ENCODE peak calls at places on chromosome 10, in four cellular contexts. S is HepG2, E is GM12865, N is upper lobe of right lung. G is an unnamed sample.
A peak's percentile ranks its signal among the peaks of the same experiment; 100 is the strongest.

GRCh38 chr10:47330366-47330765 is 8.1 kb downstream of the GDF2 start:
- DNase-seq in S (no peak), E (no peak), N (peak; percentile 16), G (peak; percentile 28)

GRCh38 chr10:110176626-110177025 is 30.8 kb upstream of the MXI1 start:
- DNase-seq in S (no peak), E (no peak), N (no peak), G (no peak)

GRCh38 chr10:95655571-95656290 is 780 bp downstream of the ALDH18A1 start:
- DNase-seq in S (peak; percentile 16), E (peak; percentile 34), N (no peak), G (peak; percentile 85)

GRCh38 chr10:67924136-67924535 is 39.7 kb downstream of the SIRT1 start:
- DNase-seq in S (no peak), E (no peak), N (no peak), G (no peak)

GRCh38 chr10:7572435-7572834 is 94.3 kb downstream of the ITIH5 start:
- DNase-seq in S (no peak), E (no peak), N (no peak), G (no peak)

GRCh38 chr10:69228151-69228550 is 8.0 kb downstream of the HKDC1 start:
- DNase-seq in S (no peak), E (no peak), N (no peak), G (no peak)

GRCh38 chr10:26310361-26310760 is 93.8 kb downstream of the GAD2 start:
- DNase-seq in S (no peak), E (peak; percentile 21), N (no peak), G (no peak)

GRCh38 chr10:80528185-80528700 is 9.5 kb upstream of the SH2D4B start:
- DNase-seq in S (no peak), E (no peak), N (no peak), G (peak; percentile 43)

GRCh38 chr10:132994371-132994796 is 52.0 kb upstream of the CFAP46 start:
- DNase-seq in S (no peak), E (no peak), N (no peak), G (no peak)

GRCh38 chr10:112695539-112695938 is 248.5 kb downstream of the VTI1A start:
- DNase-seq in S (peak; percentile 90), E (no peak), N (no peak), G (no peak)

GRCh38 chr10:108562105-108562504 is 1361.2 kb downstream of the XPNPEP1 start:
- DNase-seq in S (no peak), E (no peak), N (no peak), G (no peak)

GRCh38 chr10:53123311-53123710 is 350.7 kb upstream of the MBL2 start:
- DNase-seq in S (no peak), E (no peak), N (no peak), G (no peak)

GRCh38 chr10:7494034-7494433 is 83.2 kb upstream of the SFMBT2 start:
- DNase-seq in S (no peak), E (no peak), N (no peak), G (no peak)

GRCh38 chr10:132460691-132461090 is 63.7 kb downstream of the PWWP2B start:
- DNase-seq in S (no peak), E (no peak), N (no peak), G (peak; percentile 82)

GRCh38 chr10:96645191-96645721 is 58.4 kb upstream of the TM9SF3 start:
- DNase-seq in S (no peak), E (peak; percentile 64), N (no peak), G (no peak)

GRCh38 chr10:119449760-119450461 is 92.6 kb downstream of the RGS10 start:
- DNase-seq in S (no peak), E (peak; percentile 39), N (peak; percentile 67), G (no peak)

GRCh38 chr10:71836594-71836970 is 14.5 kb downstream of the PSAP start:
- DNase-seq in S (no peak), E (peak; percentile 70), N (no peak), G (no peak)

GRCh38 chr10:3259499-3259898 is 86.9 kb upstream of the PITRM1 start:
- DNase-seq in S (no peak), E (no peak), N (no peak), G (no peak)

GRCh38 chr10:42645103-42645502 is 6.7 kb upstream of the ZNF33B start:
- DNase-seq in S (no peak), E (no peak), N (no peak), G (no peak)

GRCh38 chr10:94879214-94879613 is 59.2 kb upstream of the CYP2C9 start:
- DNase-seq in S (no peak), E (no peak), N (no peak), G (no peak)

GRCh38 chr10:49289480-49289879 is 9.5 kb upstream of the C10orf71 start:
- DNase-seq in S (no peak), E (no peak), N (no peak), G (no peak)

GRCh38 chr10:71089162-71089561 is 123.2 kb upstream of the UNC5B start:
- DNase-seq in S (no peak), E (no peak), N (peak; percentile 15), G (no peak)

GRCh38 chr10:69721690-69722310 is 79.9 kb upstream of the COL13A1 start:
- DNase-seq in S (no peak), E (no peak), N (peak; percentile 70), G (no peak)

GRCh38 chr10:130742936-130743675 is 568.4 kb downstream of the TCERG1L start:
- DNase-seq in S (no peak), E (no peak), N (peak; percentile 45), G (peak; percentile 24)

GRCh38 chr10:61627266-61627665 is 35.5 kb upstream of the CABCOCO1 start:
- DNase-seq in S (no peak), E (no peak), N (no peak), G (no peak)

GRCh38 chr10:118108194-118109026 is 61.7 kb upstream of the RAB11FIP2 start:
- DNase-seq in S (no peak), E (no peak), N (no peak), G (no peak)

GRCh38 chr10:48926255-48926654 is 13.4 kb downstream of the LRRC18 start:
- DNase-seq in S (no peak), E (no peak), N (no peak), G (no peak)

GRCh38 chr10:71197955-71198354 is 14.4 kb upstream of the UNC5B start:
- DNase-seq in S (no peak), E (no peak), N (no peak), G (no peak)

GRCh38 chr10:44422631-44423030 is 37.7 kb upstream of the CXCL12 start:
- DNase-seq in S (no peak), E (no peak), N (no peak), G (no peak)

GRCh38 chr10:95242581-95243317 is 48.1 kb downstream of the PDLIM1 start:
- DNase-seq in S (peak; percentile 45), E (peak; percentile 58), N (no peak), G (no peak)

DNA sequence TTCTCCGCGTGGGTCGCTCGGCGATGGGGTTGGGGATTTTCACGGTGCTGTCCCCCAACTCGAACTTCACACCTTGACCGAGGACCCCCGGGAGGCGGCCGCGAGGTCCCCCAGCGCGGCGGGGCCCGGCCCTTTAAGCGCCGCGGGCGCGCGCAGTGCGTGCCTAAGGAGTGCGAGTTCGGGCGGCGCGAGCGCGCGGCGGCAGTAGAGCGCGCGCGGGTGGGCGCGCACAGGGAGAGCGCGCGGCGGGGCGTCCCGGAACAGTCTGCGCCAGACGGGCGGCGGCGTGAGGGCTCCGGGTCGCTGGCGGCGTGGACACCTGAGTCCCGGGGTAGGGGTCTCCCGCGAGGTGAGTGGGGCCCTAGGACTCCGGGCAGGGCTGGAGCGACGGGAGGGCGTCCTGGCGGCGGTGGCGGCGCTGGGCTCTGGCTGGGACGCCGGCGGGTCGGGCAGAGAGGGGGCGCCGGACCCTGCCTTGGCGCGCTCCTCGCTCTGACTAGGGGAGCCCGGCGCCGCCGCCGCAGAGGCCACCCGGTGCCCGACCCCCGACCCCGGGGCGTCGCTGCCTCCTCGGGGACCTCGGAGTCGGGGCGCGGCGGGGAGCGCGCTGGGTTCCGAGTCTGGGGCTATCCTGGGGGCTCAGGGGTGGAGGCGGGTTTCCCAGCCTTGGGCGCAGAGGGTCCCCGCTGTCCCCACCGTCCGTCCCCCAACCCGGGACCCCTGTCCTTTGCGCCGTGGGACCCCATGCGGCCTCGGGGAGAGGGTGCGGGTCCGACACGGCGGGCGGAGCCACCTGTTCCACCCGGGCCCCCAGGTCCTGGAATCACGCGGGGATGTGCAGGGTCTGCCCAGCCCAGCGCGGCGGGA is at the start of gene PROSER2:
- DNase-seq in S (no peak), E (peak; percentile 66), N (peak; percentile 84), G (no peak)
- TF ChIP-seq CTCF in S (no peak), E (no peak), N (no peak), G (peak; percentile 64)

GRCh38 chr10:30732671-30733070 is 103.1 kb upstream of the LYZL2 start:
- DNase-seq in S (no peak), E (no peak), N (no peak), G (no peak)
- TF ChIP-seq CTCF in S (no peak), E (no peak), N (no peak), G (no peak)

GRCh38 chr10:56934515-56934914 is 573.5 kb upstream of the ZWINT start:
- DNase-seq in S (no peak), E (no peak), N (no peak), G (no peak)
- TF ChIP-seq CTCF in S (no peak), E (no peak), N (no peak), G (no peak)

GRCh38 chr10:124744047-124744687 is at the start of gene FAM53B:
- DNase-seq in S (no peak), E (peak; percentile 88), N (peak; percentile 93), G (no peak)
- TF ChIP-seq CTCF in S (no peak), E (no peak), N (no peak), G (no peak)

GRCh38 chr10:90921906-90922305 is 1.0 kb upstream of the ANKRD1 start:
- DNase-seq in S (no peak), E (no peak), N (no peak), G (no peak)

GRCh38 chr10:90917968-90918318 is 2.9 kb downstream of the ANKRD1 start:
- DNase-seq in S (no peak), E (no peak), N (no peak), G (no peak)

GRCh38 chr10:90923111-90923731 is 2.3 kb upstream of the ANKRD1 start:
- DNase-seq in S (no peak), E (no peak), N (no peak), G (no peak)

GRCh38 chr10:90919683-90920574 is 958 bp downstream of the ANKRD1 start:
- DNase-seq in S (no peak), E (no peak), N (no peak), G (no peak)

DNA sequence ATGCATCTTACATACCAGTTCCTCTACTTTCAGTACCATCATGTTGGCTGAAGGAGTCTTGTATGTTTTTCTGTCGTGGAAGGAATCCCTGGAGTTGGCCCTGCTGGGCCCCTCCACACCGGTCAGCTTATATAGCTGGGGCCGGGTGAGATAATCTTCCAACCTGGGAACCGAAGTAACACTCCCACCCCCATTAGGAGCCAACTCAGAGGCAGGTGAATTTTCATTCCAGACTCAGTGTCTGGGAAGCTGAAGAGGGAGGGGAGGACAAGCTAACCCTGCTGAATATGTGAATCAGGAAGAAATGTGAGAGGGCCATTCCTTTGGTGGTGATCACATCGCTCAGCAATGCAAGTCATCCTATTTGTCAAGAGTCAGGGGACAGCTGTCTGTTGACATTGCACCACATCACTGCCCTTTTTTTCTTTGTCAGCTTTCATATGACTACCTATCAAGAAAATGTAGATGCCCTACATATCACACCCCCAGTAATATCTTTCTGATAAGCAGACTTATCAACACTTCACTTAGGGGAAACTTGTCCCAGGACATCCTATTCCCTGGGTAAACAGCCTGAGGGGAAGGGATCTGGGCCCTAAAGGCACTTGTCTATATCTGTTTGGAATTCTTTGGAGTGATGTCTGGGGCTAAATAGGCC is at the start of gene ANKRD1:
- DNase-seq in S (peak; percentile 99), E (no peak), N (no peak), G (no peak)
- TF ChIP-seq CTCF in S (no peak), E (no peak), N (no peak), G (no peak)